ENCODE peak calls at places on chromosomes 3 and 15, in eight cellular contexts. One of them, this sample, is unnamed.

GRCh38 chr3:160564205-160564922 is 1.0 kb downstream of the KPNA4 start:
- DNase-seq in right cardiac atrium: no peak
- DNase-seq in LNCaP clone FGC: no peak
- DNase-seq in AG09309: no peak
- DNase-seq in fibroblast of lung: no peak
- DNase-seq in mammary epithelial cell: no peak
- DNase-seq in germinal center: no peak
- DNase-seq in caudate nucleus: no peak
- DNase-seq in this sample: no peak

GRCh38 chr3:182165234-182165633 is 453.5 kb downstream of the SOX2 start:
- DNase-seq in caudate nucleus: no peak
- DNase-seq in mammary epithelial cell: peak
- DNase-seq in germinal center: no peak
- DNase-seq in LNCaP clone FGC: peak
- DNase-seq in AG09309: no peak
- DNase-seq in fibroblast of lung: peak
- DNase-seq in right cardiac atrium: no peak
- DNase-seq in this sample: peak

GRCh38 chr3:14520149-14520548 is 20.0 kb downstream of the GRIP2 start:
- DNase-seq in germinal center: no peak
- DNase-seq in fibroblast of lung: no peak
- DNase-seq in AG09309: no peak
- DNase-seq in mammary epithelial cell: no peak
- DNase-seq in LNCaP clone FGC: no peak
- DNase-seq in caudate nucleus: no peak
- DNase-seq in right cardiac atrium: no peak
- DNase-seq in this sample: no peak

GRCh38 chr3:28575100-28575747 is 226.6 kb upstream of the AZI2 start:
- DNase-seq in right cardiac atrium: peak
- DNase-seq in caudate nucleus: peak
- DNase-seq in germinal center: no peak
- DNase-seq in AG09309: no peak
- DNase-seq in fibroblast of lung: no peak
- DNase-seq in LNCaP clone FGC: no peak
- DNase-seq in mammary epithelial cell: no peak
- DNase-seq in this sample: no peak

GRCh38 chr15:95972136-95972553 is 358.4 kb upstream of the NR2F2 start:
- DNase-seq in fibroblast of lung: peak
- DNase-seq in right cardiac atrium: peak
- DNase-seq in LNCaP clone FGC: no peak
- DNase-seq in caudate nucleus: no peak
- DNase-seq in mammary epithelial cell: peak
- DNase-seq in germinal center: no peak
- DNase-seq in AG09309: peak
- DNase-seq in this sample: no peak

GRCh38 chr3:70857926-70858325 is 545.5 kb upstream of the MDFIC2 start:
- DNase-seq in right cardiac atrium: no peak
- DNase-seq in mammary epithelial cell: no peak
- DNase-seq in AG09309: no peak
- DNase-seq in LNCaP clone FGC: no peak
- DNase-seq in germinal center: no peak
- DNase-seq in caudate nucleus: no peak
- DNase-seq in fibroblast of lung: peak
- DNase-seq in this sample: no peak

GRCh38 chr15:94509259-94509658 is 277.9 kb downstream of the MCTP2 start:
- DNase-seq in right cardiac atrium: no peak
- DNase-seq in caudate nucleus: no peak
- DNase-seq in LNCaP clone FGC: no peak
- DNase-seq in germinal center: no peak
- DNase-seq in mammary epithelial cell: no peak
- DNase-seq in fibroblast of lung: no peak
- DNase-seq in AG09309: no peak
- DNase-seq in this sample: no peak

GRCh38 chr3:179921500-179921899 is 115.2 kb downstream of the PEX5L start:
- DNase-seq in fibroblast of lung: no peak
- DNase-seq in germinal center: no peak
- DNase-seq in LNCaP clone FGC: no peak
- DNase-seq in right cardiac atrium: no peak
- DNase-seq in AG09309: no peak
- DNase-seq in mammary epithelial cell: no peak
- DNase-seq in caudate nucleus: no peak
- DNase-seq in this sample: no peak

GRCh38 chr15:76310470-76311070 is 699 bp downstream of the ETFA start:
- DNase-seq in right cardiac atrium: no peak
- DNase-seq in caudate nucleus: no peak
- DNase-seq in germinal center: peak
- DNase-seq in fibroblast of lung: peak
- DNase-seq in mammary epithelial cell: no peak
- DNase-seq in AG09309: no peak
- DNase-seq in LNCaP clone FGC: no peak
- DNase-seq in this sample: no peak

GRCh38 chr3:156795890-156796451 is 30.2 kb upstream of the LEKR1 start:
- DNase-seq in LNCaP clone FGC: no peak
- DNase-seq in mammary epithelial cell: no peak
- DNase-seq in AG09309: no peak
- DNase-seq in caudate nucleus: no peak
- DNase-seq in germinal center: peak
- DNase-seq in right cardiac atrium: no peak
- DNase-seq in fibroblast of lung: peak
- DNase-seq in this sample: peak

GRCh38 chr3:64342940-64343691 is 117.8 kb upstream of the PRICKLE2 start:
- DNase-seq in mammary epithelial cell: peak
- DNase-seq in fibroblast of lung: peak
- DNase-seq in LNCaP clone FGC: no peak
- DNase-seq in caudate nucleus: no peak
- DNase-seq in AG09309: peak
- DNase-seq in right cardiac atrium: no peak
- DNase-seq in germinal center: no peak
- DNase-seq in this sample: peak

GRCh38 chr3:46442591-46443530 is 21.8 kb downstream of the LTF start:
- DNase-seq in mammary epithelial cell: no peak
- DNase-seq in caudate nucleus: no peak
- DNase-seq in fibroblast of lung: peak
- DNase-seq in germinal center: no peak
- DNase-seq in right cardiac atrium: no peak
- DNase-seq in LNCaP clone FGC: no peak
- DNase-seq in AG09309: no peak
- DNase-seq in this sample: no peak

GRCh38 chr15:74430510-74430951 is 3.2 kb downstream of the SEMA7A start:
- DNase-seq in LNCaP clone FGC: no peak
- DNase-seq in right cardiac atrium: peak
- DNase-seq in germinal center: peak
- DNase-seq in AG09309: no peak
- DNase-seq in caudate nucleus: no peak
- DNase-seq in mammary epithelial cell: no peak
- DNase-seq in fibroblast of lung: no peak
- DNase-seq in this sample: peak

GRCh38 chr15:28920781-28921331 is 35.1 kb downstream of the APBA2 start:
- DNase-seq in fibroblast of lung: no peak
- DNase-seq in right cardiac atrium: no peak
- DNase-seq in germinal center: no peak
- DNase-seq in caudate nucleus: no peak
- DNase-seq in LNCaP clone FGC: no peak
- DNase-seq in mammary epithelial cell: no peak
- DNase-seq in AG09309: no peak
- DNase-seq in this sample: no peak

GRCh38 chr3:40985195-40985594 is 214.1 kb upstream of the CTNNB1 start:
- DNase-seq in LNCaP clone FGC: no peak
- DNase-seq in caudate nucleus: no peak
- DNase-seq in germinal center: no peak
- DNase-seq in fibroblast of lung: no peak
- DNase-seq in right cardiac atrium: no peak
- DNase-seq in AG09309: no peak
- DNase-seq in mammary epithelial cell: no peak
- DNase-seq in this sample: peak

GRCh38 chr3:69290006-69290405 is 95.9 kb downstream of the FRMD4B start:
- DNase-seq in right cardiac atrium: peak
- DNase-seq in mammary epithelial cell: peak
- DNase-seq in AG09309: no peak
- DNase-seq in germinal center: no peak
- DNase-seq in fibroblast of lung: peak
- DNase-seq in LNCaP clone FGC: no peak
- DNase-seq in caudate nucleus: no peak
- DNase-seq in this sample: no peak

GRCh38 chr3:13801361-13802214 is 78.3 kb downstream of the WNT7A start:
- DNase-seq in AG09309: no peak
- DNase-seq in mammary epithelial cell: peak
- DNase-seq in caudate nucleus: no peak
- DNase-seq in right cardiac atrium: no peak
- DNase-seq in fibroblast of lung: no peak
- DNase-seq in LNCaP clone FGC: no peak
- DNase-seq in germinal center: no peak
- DNase-seq in this sample: peak

GRCh38 chr15:80503319-80503952 is 99.3 kb downstream of the ARNT2 start:
- DNase-seq in germinal center: no peak
- DNase-seq in right cardiac atrium: no peak
- DNase-seq in fibroblast of lung: no peak
- DNase-seq in AG09309: no peak
- DNase-seq in mammary epithelial cell: no peak
- DNase-seq in caudate nucleus: no peak
- DNase-seq in LNCaP clone FGC: no peak
- DNase-seq in this sample: no peak

GRCh38 chr3:28066020-28066419 is 175.4 kb upstream of the CMC1 start:
- DNase-seq in fibroblast of lung: no peak
- DNase-seq in AG09309: no peak
- DNase-seq in caudate nucleus: no peak
- DNase-seq in right cardiac atrium: no peak
- DNase-seq in germinal center: no peak
- DNase-seq in LNCaP clone FGC: no peak
- DNase-seq in mammary epithelial cell: no peak
- DNase-seq in this sample: no peak

GRCh38 chr3:134299185-134299887 is 48.7 kb upstream of the RYK start:
- DNase-seq in right cardiac atrium: no peak
- DNase-seq in LNCaP clone FGC: no peak
- DNase-seq in mammary epithelial cell: peak
- DNase-seq in AG09309: no peak
- DNase-seq in germinal center: no peak
- DNase-seq in fibroblast of lung: peak
- DNase-seq in caudate nucleus: no peak
- DNase-seq in this sample: no peak

GRCh38 chr3:146308222-146308621 is 57.3 kb upstream of the PLSCR4 start:
- DNase-seq in germinal center: no peak
- DNase-seq in LNCaP clone FGC: no peak
- DNase-seq in fibroblast of lung: peak
- DNase-seq in AG09309: peak
- DNase-seq in right cardiac atrium: no peak
- DNase-seq in mammary epithelial cell: peak
- DNase-seq in caudate nucleus: no peak
- DNase-seq in this sample: peak

GRCh38 chr15:49848824-49849209 is 228.0 kb downstream of the DTWD1 start:
- DNase-seq in fibroblast of lung: peak
- DNase-seq in LNCaP clone FGC: no peak
- DNase-seq in AG09309: no peak
- DNase-seq in mammary epithelial cell: no peak
- DNase-seq in right cardiac atrium: no peak
- DNase-seq in germinal center: no peak
- DNase-seq in caudate nucleus: no peak
- DNase-seq in this sample: no peak

GRCh38 chr15:52394020-52394608 is 98.5 kb upstream of the MYO5C start:
- DNase-seq in mammary epithelial cell: no peak
- DNase-seq in LNCaP clone FGC: no peak
- DNase-seq in AG09309: no peak
- DNase-seq in right cardiac atrium: no peak
- DNase-seq in caudate nucleus: no peak
- DNase-seq in fibroblast of lung: peak
- DNase-seq in germinal center: no peak
- DNase-seq in this sample: no peak

GRCh38 chr15:39192376-39192775 is 388.5 kb upstream of the THBS1 start:
- DNase-seq in fibroblast of lung: peak
- DNase-seq in AG09309: no peak
- DNase-seq in caudate nucleus: no peak
- DNase-seq in germinal center: no peak
- DNase-seq in mammary epithelial cell: no peak
- DNase-seq in right cardiac atrium: no peak
- DNase-seq in LNCaP clone FGC: no peak
- DNase-seq in this sample: no peak

GRCh38 chr15:86284630-86285029 is 205.0 kb downstream of the AGBL1 start:
- DNase-seq in mammary epithelial cell: no peak
- DNase-seq in germinal center: no peak
- DNase-seq in caudate nucleus: no peak
- DNase-seq in right cardiac atrium: no peak
- DNase-seq in LNCaP clone FGC: no peak
- DNase-seq in fibroblast of lung: no peak
- DNase-seq in AG09309: no peak
- DNase-seq in this sample: no peak

GRCh38 chr3:142913432-142913831 is 24.5 kb upstream of the PCOLCE2 start:
- DNase-seq in caudate nucleus: no peak
- DNase-seq in right cardiac atrium: no peak
- DNase-seq in AG09309: no peak
- DNase-seq in mammary epithelial cell: no peak
- DNase-seq in germinal center: no peak
- DNase-seq in LNCaP clone FGC: no peak
- DNase-seq in fibroblast of lung: no peak
- DNase-seq in this sample: no peak

GRCh38 chr15:48719668-48720067 is 74.2 kb upstream of the FBN1 start:
- DNase-seq in AG09309: no peak
- DNase-seq in LNCaP clone FGC: no peak
- DNase-seq in caudate nucleus: no peak
- DNase-seq in right cardiac atrium: no peak
- DNase-seq in mammary epithelial cell: no peak
- DNase-seq in germinal center: no peak
- DNase-seq in fibroblast of lung: no peak
- DNase-seq in this sample: no peak

GRCh38 chr15:31387483-31388118 is 61.0 kb downstream of the KLF13 start:
- DNase-seq in mammary epithelial cell: peak
- DNase-seq in right cardiac atrium: peak
- DNase-seq in fibroblast of lung: peak
- DNase-seq in caudate nucleus: no peak
- DNase-seq in germinal center: no peak
- DNase-seq in LNCaP clone FGC: peak
- DNase-seq in AG09309: peak
- DNase-seq in this sample: no peak

GRCh38 chr3:63387568-63387967 is 109.5 kb downstream of the SYNPR start:
- DNase-seq in right cardiac atrium: no peak
- DNase-seq in LNCaP clone FGC: no peak
- DNase-seq in caudate nucleus: no peak
- DNase-seq in fibroblast of lung: peak
- DNase-seq in mammary epithelial cell: peak
- DNase-seq in germinal center: no peak
- DNase-seq in AG09309: no peak
- DNase-seq in this sample: peak

GRCh38 chr3:133475245-133476010 is 75.6 kb downstream of the BFSP2 start:
- DNase-seq in caudate nucleus: no peak
- DNase-seq in AG09309: no peak
- DNase-seq in LNCaP clone FGC: no peak
- DNase-seq in fibroblast of lung: no peak
- DNase-seq in right cardiac atrium: no peak
- DNase-seq in mammary epithelial cell: no peak
- DNase-seq in germinal center: peak
- DNase-seq in this sample: no peak

This sample was measured in bronchial epithelial cell.